ENCODE peak calls at places on chromosomes 2 and 18, in six cellular contexts. One of them, this sample, is unnamed.

GRCh38 chr2:210086930-210087329 is 84.3 kb downstream of the KANSL1L start:
- DNase-seq in neural crest cell: no peak
- DNase-seq in OCI-LY7: no peak
- DNase-seq in B cell: no peak
- DNase-seq in lower leg skin: no peak
- DNase-seq in IMR-90: no peak
- DNase-seq in this sample: no peak

GRCh38 chr18:9647496-9648323 is 33.4 kb upstream of the PPP4R1 start:
- DNase-seq in neural crest cell: no peak
- DNase-seq in OCI-LY7: no peak
- DNase-seq in B cell: no peak
- DNase-seq in lower leg skin: no peak
- DNase-seq in IMR-90: no peak
- DNase-seq in this sample: no peak

GRCh38 chr2:39394427-39395002 is 42.6 kb downstream of the MAP4K3 start:
- DNase-seq in neural crest cell: no peak
- DNase-seq in OCI-LY7: no peak
- DNase-seq in B cell: no peak
- DNase-seq in lower leg skin: no peak
- DNase-seq in IMR-90: no peak
- DNase-seq in this sample: no peak

GRCh38 chr2:52416340-52416739 is 1351.3 kb upstream of the CHAC2 start:
- DNase-seq in neural crest cell: no peak
- DNase-seq in OCI-LY7: peak
- DNase-seq in B cell: no peak
- DNase-seq in lower leg skin: no peak
- DNase-seq in IMR-90: peak
- DNase-seq in this sample: no peak

GRCh38 chr2:162126145-162126926 is 25.7 kb downstream of the GCG start:
- DNase-seq in neural crest cell: no peak
- DNase-seq in OCI-LY7: peak
- DNase-seq in B cell: peak
- DNase-seq in lower leg skin: no peak
- DNase-seq in IMR-90: peak
- DNase-seq in this sample: no peak

GRCh38 chr2:196131384-196131861 is 40.0 kb downstream of the STK17B start:
- DNase-seq in neural crest cell: no peak
- DNase-seq in OCI-LY7: peak
- DNase-seq in B cell: peak
- DNase-seq in lower leg skin: no peak
- DNase-seq in IMR-90: peak
- DNase-seq in this sample: no peak

GRCh38 chr2:66198873-66199272 is 236.1 kb upstream of the MEIS1 start:
- DNase-seq in neural crest cell: no peak
- DNase-seq in OCI-LY7: no peak
- DNase-seq in B cell: no peak
- DNase-seq in lower leg skin: no peak
- DNase-seq in IMR-90: no peak
- DNase-seq in this sample: no peak

GRCh38 chr18:44777429-44778192 is 96.9 kb downstream of the SETBP1 start:
- DNase-seq in neural crest cell: no peak
- DNase-seq in OCI-LY7: no peak
- DNase-seq in B cell: no peak
- DNase-seq in lower leg skin: no peak
- DNase-seq in IMR-90: no peak
- DNase-seq in this sample: no peak

GRCh38 chr2:140624188-140624587 is 1506.6 kb downstream of the LRP1B start:
- DNase-seq in neural crest cell: no peak
- DNase-seq in OCI-LY7: no peak
- DNase-seq in B cell: no peak
- DNase-seq in lower leg skin: no peak
- DNase-seq in IMR-90: no peak
- DNase-seq in this sample: no peak

GRCh38 chr2:169172076-169172735 is 102.8 kb downstream of the DHRS9 start:
- DNase-seq in neural crest cell: no peak
- DNase-seq in OCI-LY7: no peak
- DNase-seq in B cell: no peak
- DNase-seq in lower leg skin: no peak
- DNase-seq in IMR-90: no peak
- DNase-seq in this sample: no peak

GRCh38 chr2:42572297-42573081 is 4.1 kb downstream of the MTA3 start:
- DNase-seq in neural crest cell: no peak
- DNase-seq in OCI-LY7: no peak
- DNase-seq in B cell: no peak
- DNase-seq in lower leg skin: peak
- DNase-seq in IMR-90: no peak
- DNase-seq in this sample: no peak

GRCh38 chr2:241112592-241112991 is 10.5 kb upstream of the MTERF4 start:
- DNase-seq in neural crest cell: no peak
- DNase-seq in OCI-LY7: no peak
- DNase-seq in B cell: no peak
- DNase-seq in lower leg skin: no peak
- DNase-seq in IMR-90: no peak
- DNase-seq in this sample: no peak

GRCh38 chr18:68660355-68661183 is 54.3 kb downstream of the TMX3 start:
- DNase-seq in neural crest cell: no peak
- DNase-seq in OCI-LY7: peak
- DNase-seq in B cell: peak
- DNase-seq in lower leg skin: no peak
- DNase-seq in IMR-90: peak
- DNase-seq in this sample: peak

GRCh38 chr2:148645925-148646559 is 1.5 kb downstream of the EPC2 start:
- DNase-seq in neural crest cell: no peak
- DNase-seq in OCI-LY7: peak
- DNase-seq in B cell: peak
- DNase-seq in lower leg skin: no peak
- DNase-seq in IMR-90: peak
- DNase-seq in this sample: peak

GRCh38 chr2:176163655-176164021 is 6.5 kb downstream of the HOXD3 start:
- DNase-seq in neural crest cell: no peak
- DNase-seq in OCI-LY7: no peak
- DNase-seq in B cell: no peak
- DNase-seq in lower leg skin: no peak
- DNase-seq in IMR-90: no peak
- DNase-seq in this sample: no peak

GRCh38 chr2:176126929-176127768 is 2.4 kb upstream of the HOXD8 start:
- DNase-seq in neural crest cell: peak
- DNase-seq in OCI-LY7: peak
- DNase-seq in B cell: peak
- DNase-seq in lower leg skin: peak
- DNase-seq in IMR-90: peak
- DNase-seq in this sample: peak

GRCh38 chr2:85806358-85807118 is 52.7 kb downstream of the ATOH8 start:
- DNase-seq in neural crest cell: no peak
- DNase-seq in OCI-LY7: no peak
- DNase-seq in B cell: no peak
- DNase-seq in lower leg skin: peak
- DNase-seq in IMR-90: no peak
- DNase-seq in this sample: no peak

GRCh38 chr18:30094556-30094955 is 948.0 kb downstream of the DSC3 start:
- DNase-seq in neural crest cell: no peak
- DNase-seq in OCI-LY7: no peak
- DNase-seq in B cell: no peak
- DNase-seq in lower leg skin: no peak
- DNase-seq in IMR-90: peak
- DNase-seq in this sample: no peak

GRCh38 chr2:46703588-46703987 is 212.0 kb downstream of the MCFD2 start:
- DNase-seq in neural crest cell: no peak
- DNase-seq in OCI-LY7: no peak
- DNase-seq in B cell: no peak
- DNase-seq in lower leg skin: no peak
- DNase-seq in IMR-90: no peak
- DNase-seq in this sample: no peak

GRCh38 chr2:224101820-224102630 is 62.9 kb upstream of the SERPINE2 start:
- DNase-seq in neural crest cell: no peak
- DNase-seq in OCI-LY7: no peak
- DNase-seq in B cell: no peak
- DNase-seq in lower leg skin: no peak
- DNase-seq in IMR-90: peak
- DNase-seq in this sample: peak

GRCh38 chr2:111678651-111679050 is 205.3 kb downstream of the ANAPC1 start:
- DNase-seq in neural crest cell: no peak
- DNase-seq in OCI-LY7: no peak
- DNase-seq in B cell: no peak
- DNase-seq in lower leg skin: no peak
- DNase-seq in IMR-90: peak
- DNase-seq in this sample: no peak

GRCh38 chr2:10575566-10576300 is 114.0 kb downstream of the NOL10 start:
- DNase-seq in neural crest cell: no peak
- DNase-seq in OCI-LY7: no peak
- DNase-seq in B cell: no peak
- DNase-seq in lower leg skin: no peak
- DNase-seq in IMR-90: peak
- DNase-seq in this sample: no peak

GRCh38 chr2:85324639-85325465 is 2.9 kb downstream of the TGOLN2 start:
- DNase-seq in neural crest cell: no peak
- DNase-seq in OCI-LY7: no peak
- DNase-seq in B cell: no peak
- DNase-seq in lower leg skin: no peak
- DNase-seq in IMR-90: peak
- DNase-seq in this sample: no peak

DNA sequence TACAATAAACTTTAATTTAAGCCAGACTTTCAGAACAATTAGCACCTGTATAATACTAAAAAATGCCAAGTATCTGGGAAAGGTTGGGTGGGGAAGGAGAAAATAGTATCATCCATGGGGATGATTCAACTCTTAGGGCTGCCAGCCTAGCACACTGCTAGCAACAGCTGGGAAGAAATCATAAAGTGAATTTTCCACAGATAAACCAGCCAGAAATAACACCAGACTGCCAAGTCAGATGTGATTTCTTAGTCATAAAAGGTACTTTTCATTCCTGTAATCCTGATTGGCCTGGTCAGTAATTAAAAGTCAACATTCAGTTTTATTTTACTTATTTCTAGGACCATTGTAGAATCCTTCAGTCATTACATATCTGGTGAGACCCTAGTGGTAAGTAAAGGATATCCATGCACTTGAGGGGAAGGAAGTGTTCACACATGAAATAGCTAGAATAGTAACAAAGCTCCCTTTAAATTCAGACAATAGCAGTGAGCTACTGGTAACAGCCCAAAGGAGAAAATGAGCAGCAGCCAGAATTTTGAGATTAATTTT is 59.4 kb downstream of the LIMS1 start:
- DNase-seq in neural crest cell: no peak
- DNase-seq in OCI-LY7: no peak
- DNase-seq in B cell: no peak
- DNase-seq in lower leg skin: no peak
- DNase-seq in IMR-90: peak
- DNase-seq in this sample: no peak
- TF ChIP-seq CTCF in neural crest cell: no peak
- TF ChIP-seq CTCF in OCI-LY7: peak
- TF ChIP-seq CTCF in B cell: no peak
- TF ChIP-seq CTCF in lower leg skin: no peak
- TF ChIP-seq CTCF in IMR-90: peak
- TF ChIP-seq CTCF in this sample: peak

GRCh38 chr2:64698068-64698645 is 44.4 kb upstream of the SERTAD2 start:
- DNase-seq in neural crest cell: no peak
- DNase-seq in OCI-LY7: no peak
- DNase-seq in B cell: no peak
- DNase-seq in lower leg skin: no peak
- DNase-seq in IMR-90: no peak
- DNase-seq in this sample: no peak

GRCh38 chr2:64698668-64699444 is 45.1 kb upstream of the SERTAD2 start:
- DNase-seq in neural crest cell: no peak
- DNase-seq in OCI-LY7: no peak
- DNase-seq in B cell: no peak
- DNase-seq in lower leg skin: no peak
- DNase-seq in IMR-90: peak
- DNase-seq in this sample: peak

GRCh38 chr2:64699712-64700111 is 46.0 kb upstream of the SERTAD2 start:
- DNase-seq in neural crest cell: no peak
- DNase-seq in OCI-LY7: no peak
- DNase-seq in B cell: peak
- DNase-seq in lower leg skin: no peak
- DNase-seq in IMR-90: no peak
- DNase-seq in this sample: no peak

GRCh38 chr2:64697286-64698023 is 43.7 kb upstream of the SERTAD2 start:
- DNase-seq in neural crest cell: no peak
- DNase-seq in OCI-LY7: no peak
- DNase-seq in B cell: no peak
- DNase-seq in lower leg skin: no peak
- DNase-seq in IMR-90: peak
- DNase-seq in this sample: no peak

GRCh38 chr2:64700133-64700809 is 46.6 kb upstream of the SERTAD2 start:
- DNase-seq in neural crest cell: no peak
- DNase-seq in OCI-LY7: no peak
- DNase-seq in B cell: no peak
- DNase-seq in lower leg skin: no peak
- DNase-seq in IMR-90: peak
- DNase-seq in this sample: no peak
- TF ChIP-seq CTCF in neural crest cell: no peak
- TF ChIP-seq CTCF in OCI-LY7: no peak
- TF ChIP-seq CTCF in B cell: peak
- TF ChIP-seq CTCF in lower leg skin: no peak
- TF ChIP-seq CTCF in IMR-90: no peak
- TF ChIP-seq CTCF in this sample: no peak

DNA sequence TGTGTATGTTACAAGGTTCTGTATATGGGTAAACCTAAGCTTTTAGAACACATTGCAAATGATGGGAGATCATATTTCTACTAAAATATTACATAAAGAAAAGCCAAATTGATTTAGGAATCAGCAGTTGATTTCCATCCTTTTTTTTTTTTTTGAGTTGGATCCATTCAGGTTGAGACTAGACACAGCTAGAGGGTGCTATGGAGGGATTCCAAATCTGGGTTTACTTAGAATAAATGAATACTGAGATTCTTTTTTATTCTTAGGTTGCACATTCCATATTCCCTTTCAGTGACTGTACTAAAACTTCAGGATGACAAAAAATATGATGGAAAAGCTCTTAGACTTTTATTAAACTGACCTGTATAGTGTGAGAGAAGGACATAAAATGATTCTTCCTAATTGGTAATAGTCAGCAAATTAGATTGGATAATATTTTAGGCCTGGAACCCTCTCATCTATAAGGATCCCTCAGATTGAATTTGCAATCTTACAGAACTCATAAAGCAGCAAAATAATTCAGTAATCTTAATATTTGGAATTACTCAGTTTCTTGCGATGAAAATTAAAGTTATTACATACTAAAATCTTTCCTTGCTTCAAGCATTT is 183.3 kb upstream of the SESTD1 start:
- DNase-seq in neural crest cell: no peak
- DNase-seq in OCI-LY7: no peak
- DNase-seq in B cell: no peak
- DNase-seq in lower leg skin: no peak
- DNase-seq in IMR-90: peak
- DNase-seq in this sample: no peak
- TF ChIP-seq CTCF in neural crest cell: no peak
- TF ChIP-seq CTCF in OCI-LY7: peak
- TF ChIP-seq CTCF in B cell: no peak
- TF ChIP-seq CTCF in lower leg skin: no peak
- TF ChIP-seq CTCF in IMR-90: peak
- TF ChIP-seq CTCF in this sample: no peak

DNA sequence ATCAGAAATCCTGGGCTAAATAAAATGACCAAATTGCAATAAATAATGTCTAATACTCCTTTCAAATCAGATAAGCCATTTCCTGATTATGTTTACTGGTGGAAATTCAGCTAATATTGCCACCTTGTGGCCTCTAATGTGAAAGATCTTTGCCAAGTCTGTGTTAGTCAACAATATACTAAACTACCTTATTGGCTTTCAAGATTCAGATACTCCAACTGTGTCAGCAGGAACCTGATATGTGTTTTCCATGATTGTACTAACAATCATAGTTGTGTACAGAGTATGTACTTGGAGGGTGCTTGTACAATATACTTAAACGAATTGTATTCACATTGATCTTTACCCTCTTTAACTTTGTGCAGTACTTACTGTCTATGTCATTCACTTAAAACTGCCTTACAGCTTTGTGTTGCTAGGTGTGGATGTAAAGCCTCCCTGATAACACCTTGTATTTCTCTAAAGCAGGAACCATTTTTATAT is 75.4 kb upstream of the C2orf15 start:
- DNase-seq in neural crest cell: no peak
- DNase-seq in OCI-LY7: peak
- DNase-seq in B cell: peak
- DNase-seq in lower leg skin: no peak
- DNase-seq in IMR-90: peak
- DNase-seq in this sample: peak
- TF ChIP-seq CTCF in neural crest cell: peak
- TF ChIP-seq CTCF in OCI-LY7: peak
- TF ChIP-seq CTCF in B cell: peak
- TF ChIP-seq CTCF in lower leg skin: no peak
- TF ChIP-seq CTCF in IMR-90: peak
- TF ChIP-seq CTCF in this sample: peak

This sample was measured in AG09319.